ENCODE peak calls at places on chromosomes 5 and 9, in six cellular contexts. Q is A549; J is CD4-positive, CD25-positive, alpha-beta regulatory T cell; U is spleen; F is HCT116; A is cardiac muscle cell. N is an unnamed sample. For H3K4me1 and H3K9me3, the result is how much of the 10 kb centered on the place peaks cover.

GRCh38 chr9:14478175-14479165 is 164.5 kb upstream of the NFIB start:
- DNase-seq in Q (no peak), J (no peak), U (no peak), F (no peak), A (peak), N (no peak)

GRCh38 chr5:134020188-134020587 is 15.4 kb upstream of the VDAC1 start:
- DNase-seq in Q (no peak), J (no peak), U (peak), F (no peak), A (no peak), N (no peak)

GRCh38 chr9:101311759-101312420 is 72.9 kb downstream of the BAAT start:
- DNase-seq in Q (peak), J (peak), U (no peak), F (peak), A (peak), N (no peak)

GRCh38 chr5:141084487-141084989 is 9.9 kb upstream of the PCDHB2 start:
- DNase-seq in Q (peak), J (peak), U (no peak), F (no peak), A (peak), N (no peak)

GRCh38 chr9:75892168-75892901 is 1.9 kb downstream of the PCSK5 start:
- DNase-seq in Q (peak), J (no peak), U (no peak), F (no peak), A (peak), N (peak)

GRCh38 chr5:8410618-8411017 is 541.7 kb downstream of the MTRR start:
- DNase-seq in Q (no peak), J (no peak), U (no peak), F (no peak), A (no peak), N (no peak)

GRCh38 chr9:87138128-87139040 is 191.1 kb upstream of the GAS1 start:
- DNase-seq in Q (no peak), J (no peak), U (no peak), F (no peak), A (peak), N (no peak)

GRCh38 chr5:122937914-122938313 is 92.5 kb downstream of the SNX24 start:
- DNase-seq in Q (no peak), J (no peak), U (no peak), F (no peak), A (peak), N (no peak)

GRCh38 chr5:133865113-133865512 is 103.3 kb downstream of the C5orf15 start:
- DNase-seq in Q (no peak), J (no peak), U (peak), F (no peak), A (no peak), N (peak)

GRCh38 chr5:160399402-160400353 is at the start of gene FAM200C:
- DNase-seq in Q (peak), J (peak), U (peak), F (peak), A (peak), N (peak)

GRCh38 chr5:169185626-169186025 is 115.3 kb downstream of the SLIT3 start:
- DNase-seq in Q (no peak), J (no peak), U (no peak), F (no peak), A (no peak), N (no peak)

GRCh38 chr9:34179528-34180138 is 790 bp downstream of the UBAP1 start:
- DNase-seq in Q (peak), J (peak), U (no peak), F (no peak), A (peak), N (peak)

GRCh38 chr5:111407562-111407961 is 104.8 kb downstream of the STARD4 start:
- DNase-seq in Q (no peak), J (no peak), U (no peak), F (no peak), A (no peak), N (no peak)

GRCh38 chr5:16983022-16983639 is 47.0 kb upstream of the MYO10 start:
- DNase-seq in Q (no peak), J (no peak), U (no peak), F (no peak), A (peak), N (peak)

GRCh38 chr9:112332272-112332671 is 1.1 kb downstream of the PTBP3 start:
- DNase-seq in Q (no peak), J (peak), U (no peak), F (no peak), A (no peak), N (no peak)

GRCh38 chr9:97889941-97890557 is 32.3 kb downstream of the TRMO start:
- DNase-seq in Q (peak), J (peak), U (peak), F (no peak), A (peak), N (peak)

GRCh38 chr5:177085985-177086917 is at the start of gene FGFR4:
- DNase-seq in Q (peak), J (peak), U (peak), F (peak), A (peak), N (peak)

GRCh38 chr9:129225815-129226214 is 47.8 kb upstream of the IER5L start:
- DNase-seq in Q (peak), J (peak), U (peak), F (no peak), A (peak), N (peak)

GRCh38 chr5:33362915-33363314 is 77.8 kb upstream of the TARS1 start:
- DNase-seq in Q (no peak), J (no peak), U (no peak), F (no peak), A (peak), N (no peak)

GRCh38 chr9:87193925-87194380 is 246.6 kb upstream of the GAS1 start:
- DNase-seq in Q (no peak), J (no peak), U (no peak), F (no peak), A (peak), N (no peak)

GRCh38 chr9:70411141-70411929 is 3.1 kb downstream of the KLF9 start:
- DNase-seq in Q (no peak), J (peak), U (peak), F (no peak), A (peak), N (peak)

GRCh38 chr5:106127341-106127781 is 1543.4 kb downstream of the EFNA5 start:
- DNase-seq in Q (no peak), J (no peak), U (no peak), F (no peak), A (no peak), N (no peak)

GRCh38 chr9:85223506-85224108 is 518.1 kb downstream of the AGTPBP1 start:
- DNase-seq in Q (no peak), J (no peak), U (no peak), F (no peak), A (no peak), N (no peak)

GRCh38 chr9:101365181-101365580 is 19.6 kb downstream of the BAAT start:
- DNase-seq in Q (no peak), J (no peak), U (no peak), F (no peak), A (peak), N (no peak)

GRCh38 chr5:74621492-74621891 is 19.0 kb downstream of the ENC1 start:
- DNase-seq in Q (no peak), J (no peak), U (no peak), F (no peak), A (no peak), N (no peak)

GRCh38 chr9:35789541-35789940 is 1.9 kb upstream of the NPR2 start:
- DNase-seq in Q (no peak), J (no peak), U (no peak), F (no peak), A (no peak), N (no peak)

GRCh38 chr5:134509308-134510040 is 16.0 kb upstream of the JADE2 start:
- DNase-seq in Q (peak), J (no peak), U (peak), F (peak), A (peak), N (no peak)

GRCh38 chr5:61052870-61053269 is 107.9 kb downstream of the NDUFAF2 start:
- DNase-seq in Q (peak), J (no peak), U (no peak), F (peak), A (peak), N (no peak)

GRCh38 chr9:134337469-134337868 is 11.2 kb downstream of the RXRA start:
- DNase-seq in Q (no peak), J (no peak), U (no peak), F (no peak), A (no peak), N (no peak)

GRCh38 chr9:134336924-134337323 is 10.7 kb downstream of the RXRA start:
- DNase-seq in Q (no peak), J (no peak), U (no peak), F (no peak), A (no peak), N (no peak)

GRCh38 chr9:134340475-134341186 is 14.4 kb downstream of the RXRA start:
- DNase-seq in Q (no peak), J (no peak), U (no peak), F (no peak), A (no peak), N (no peak)

GRCh38 chr9:134339183-134339806 is 13.0 kb downstream of the RXRA start:
- DNase-seq in Q (no peak), J (no peak), U (no peak), F (no peak), A (peak), N (no peak)

DNA sequence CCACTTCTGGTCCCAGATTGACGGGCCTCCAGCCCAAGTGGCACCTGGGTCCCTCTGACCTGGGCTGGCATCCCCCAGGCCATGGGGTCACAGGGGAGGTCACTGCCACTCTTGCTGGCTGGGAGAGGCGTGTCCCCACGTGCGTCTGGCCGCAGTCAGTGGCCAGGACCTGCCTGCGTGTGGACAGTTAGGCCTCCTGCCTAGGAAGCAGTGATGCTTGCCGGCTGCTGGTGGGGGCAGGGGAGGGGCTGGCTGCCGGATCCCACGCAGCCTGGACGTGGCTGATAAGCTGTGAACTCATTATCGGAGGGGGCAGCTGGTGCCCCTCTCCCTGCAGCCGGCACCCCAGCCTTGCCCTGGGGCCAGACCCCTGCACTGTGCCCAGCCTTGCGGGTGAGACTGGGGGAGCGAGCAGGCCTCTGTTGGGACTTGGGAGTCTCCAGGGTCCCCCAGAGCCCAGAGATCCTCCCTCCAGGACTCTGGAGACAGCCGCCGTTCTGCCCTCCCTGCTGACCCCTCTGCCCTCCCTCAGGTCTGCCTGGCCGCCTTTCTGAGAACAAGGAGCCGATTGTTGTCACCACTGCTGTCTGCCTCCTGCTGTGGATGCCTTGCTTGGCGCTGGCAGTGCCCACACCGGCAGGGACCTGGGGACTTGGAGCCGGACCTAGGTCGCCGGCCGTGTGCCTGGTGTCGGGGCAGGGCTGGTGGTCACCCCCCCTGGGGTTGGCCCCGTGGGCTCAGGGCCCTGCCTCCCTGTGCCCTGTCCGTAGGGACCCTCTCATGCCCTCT is 12.3 kb downstream of the RXRA start:
- DNase-seq in Q (no peak), J (no peak), U (no peak), F (no peak), A (peak), N (no peak)
- H3K4me1 ChIP-seq in Q (under half), J (under half), U (under half), F (under half), A (under half), N (half or more)

GRCh38 chr9:23945897-23946296 is 119.9 kb upstream of the ELAVL2 start:
- DNase-seq in Q (no peak), J (no peak), U (no peak), F (no peak), A (no peak), N (no peak)
- H3K9me3 ChIP-seq in Q (under half), J (under half), U (under half), F (under half), A (under half), N (under half)

GRCh38 chr5:1785984-1786383 is 13.7 kb downstream of the MRPL36 start:
- DNase-seq in Q (no peak), J (no peak), U (peak), F (no peak), A (no peak), N (peak)

GRCh38 chr5:1788200-1788599 is 11.4 kb downstream of the MRPL36 start:
- DNase-seq in Q (no peak), J (no peak), U (no peak), F (no peak), A (no peak), N (no peak)

GRCh38 chr5:1785062-1785461 is 14.6 kb downstream of the MRPL36 start:
- DNase-seq in Q (no peak), J (no peak), U (peak), F (no peak), A (no peak), N (peak)

GRCh38 chr5:1787472-1788047 is 12.1 kb downstream of the MRPL36 start:
- DNase-seq in Q (no peak), J (no peak), U (no peak), F (no peak), A (no peak), N (no peak)

DNA sequence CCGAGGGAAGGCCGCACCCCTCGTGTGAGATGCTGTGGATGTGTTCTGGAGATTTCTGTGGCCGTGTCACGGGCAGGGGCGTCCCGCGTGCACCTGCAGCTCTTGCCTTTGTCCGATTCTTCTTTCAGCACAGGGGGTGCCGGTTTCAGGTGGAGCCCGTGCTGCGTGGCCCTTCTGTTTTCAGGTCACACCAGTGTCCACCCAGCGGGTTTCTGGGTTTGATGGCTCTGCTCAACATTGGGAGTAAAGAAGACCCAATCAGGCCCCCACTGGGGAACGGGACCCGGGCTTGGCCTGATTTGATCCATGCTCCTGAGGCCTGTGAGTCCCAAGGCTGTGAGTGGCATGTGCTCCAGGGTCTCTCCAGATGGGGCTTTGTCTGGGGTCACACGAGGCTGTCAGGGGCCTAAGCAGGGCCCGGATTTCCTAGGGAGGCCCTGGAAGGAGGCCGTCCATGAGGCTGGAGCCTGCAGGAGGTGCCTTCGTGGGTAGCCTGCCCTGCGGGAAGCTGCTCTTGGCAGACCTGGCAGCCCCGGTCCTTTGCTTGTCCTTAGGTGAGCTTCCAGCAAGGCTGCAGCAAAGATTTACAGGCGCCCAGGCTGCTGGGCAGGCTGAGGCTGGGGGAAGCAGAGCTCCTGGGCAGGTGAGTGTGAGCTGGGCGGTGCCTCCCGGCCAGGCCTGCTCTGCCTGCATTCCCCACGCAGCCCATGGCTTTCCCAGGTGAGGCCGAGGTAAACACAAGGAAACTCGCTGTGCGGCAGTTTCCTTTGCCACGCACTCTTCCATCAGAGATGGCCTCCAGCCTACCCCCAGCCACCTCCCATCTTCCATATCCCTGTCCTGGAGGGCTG is 12.8 kb downstream of the MRPL36 start:
- DNase-seq in Q (no peak), J (no peak), U (peak), F (no peak), A (no peak), N (no peak)
- H3K4me3 ChIP-seq in Q (no peak), J (no peak), U (no peak), F (no peak), A (no peak), N (no peak)

DNA sequence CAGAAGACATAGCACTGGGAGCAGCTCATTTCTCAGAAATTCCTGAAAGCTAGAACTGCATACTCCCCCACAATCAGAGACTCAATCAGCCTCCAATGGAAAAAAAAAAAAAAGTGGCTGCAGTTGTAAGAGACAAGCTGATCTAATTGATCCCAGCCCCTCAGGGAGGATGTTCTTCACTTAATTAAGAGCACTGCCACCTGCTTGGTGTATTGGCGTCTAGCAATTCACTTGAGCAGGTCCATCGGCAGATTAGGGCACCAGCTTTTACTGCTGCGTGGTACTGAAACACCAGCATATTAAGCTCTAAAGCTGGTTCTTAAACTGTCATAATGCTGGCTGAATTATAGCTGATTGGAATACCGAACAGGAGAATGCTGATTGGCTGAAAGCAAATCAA is 1890.1 kb upstream of the WWC1 start:
- DNase-seq in Q (no peak), J (no peak), U (no peak), F (no peak), A (no peak), N (no peak)
- H3K4me1 ChIP-seq in Q (under half), J (under half), U (under half), F (under half), A (under half), N (under half)

GRCh38 chr5:168106008-168106761 is 185.3 kb upstream of the WWC1 start:
- DNase-seq in Q (peak), J (no peak), U (no peak), F (no peak), A (peak), N (no peak)

GRCh38 chr5:168114444-168115017 is 176.9 kb upstream of the WWC1 start:
- DNase-seq in Q (peak), J (peak), U (no peak), F (peak), A (peak), N (no peak)

GRCh38 chr5:168109441-168109840 is 182.0 kb upstream of the WWC1 start:
- DNase-seq in Q (no peak), J (no peak), U (no peak), F (no peak), A (no peak), N (no peak)

GRCh38 chr5:168110384-168110783 is 181.1 kb upstream of the WWC1 start:
- DNase-seq in Q (no peak), J (no peak), U (no peak), F (no peak), A (no peak), N (no peak)

DNA sequence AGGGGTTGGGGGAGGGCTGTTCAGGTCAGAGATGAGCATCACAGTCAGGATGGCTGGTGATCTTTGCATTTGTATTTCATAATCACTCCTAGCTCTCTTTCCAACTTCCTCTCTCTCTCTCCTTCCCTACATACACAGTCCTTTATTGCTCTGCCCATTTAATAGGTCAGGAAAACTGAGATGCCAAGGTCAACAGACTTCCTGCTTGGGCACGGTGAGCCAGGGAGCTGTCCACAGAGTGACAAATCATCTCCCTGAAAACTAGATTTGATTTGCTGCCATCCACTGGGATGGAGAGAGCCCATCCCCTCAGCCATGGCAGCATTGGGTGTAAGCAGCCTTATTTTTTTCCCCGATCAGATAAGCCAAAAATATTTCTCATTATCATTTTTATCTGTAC is 180.0 kb upstream of the WWC1 start:
- DNase-seq in Q (no peak), J (no peak), U (no peak), F (no peak), A (no peak), N (no peak)
- H3K9me3 ChIP-seq in Q (under half), J (under half), U (under half), F (under half), A (under half), N (under half)

DNA sequence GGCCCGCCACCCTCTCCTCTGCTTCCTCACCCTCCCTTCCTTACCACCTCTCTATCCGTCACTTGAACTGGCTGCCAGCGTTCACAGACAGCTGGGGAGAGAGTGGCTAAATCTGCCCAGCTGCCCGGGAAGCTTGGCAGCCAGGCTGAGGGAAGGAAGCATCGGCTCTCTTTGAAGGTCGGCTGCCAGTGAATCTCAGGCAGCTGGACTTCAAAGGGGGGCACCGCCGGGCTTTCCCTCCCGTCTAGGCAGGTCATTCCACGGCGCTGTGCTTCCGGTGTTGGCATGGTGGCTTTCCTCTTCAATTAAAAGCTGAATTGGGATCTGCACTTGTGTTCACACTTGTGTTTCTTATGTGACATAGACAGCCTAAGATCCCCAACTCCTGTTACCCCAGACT is 174.0 kb downstream of the GDNF start:
- DNase-seq in Q (no peak), J (no peak), U (peak), F (peak), A (peak), N (peak)
- H3K4me3 ChIP-seq in Q (no peak), J (no peak), U (no peak), F (no peak), A (no peak), N (no peak)

DNA sequence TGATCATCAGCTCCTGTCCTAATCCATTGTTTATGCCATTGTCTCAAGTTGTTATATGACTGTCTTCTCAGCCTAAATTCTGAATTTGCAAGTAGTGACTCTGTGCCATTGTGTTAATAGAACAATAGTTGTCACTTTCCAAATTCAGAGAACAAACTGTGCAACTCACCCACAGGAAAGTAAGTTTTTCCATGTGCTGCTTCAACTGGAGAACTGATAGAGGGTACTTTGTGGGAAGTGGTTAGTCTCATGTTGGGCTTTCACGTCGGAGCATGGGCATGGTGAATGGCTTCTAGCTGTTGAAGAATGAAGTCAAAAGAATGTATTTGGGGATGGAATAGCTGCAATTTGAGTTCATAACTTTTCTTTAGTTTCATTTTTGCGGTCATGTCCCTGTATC is 146.0 kb downstream of the CD180 start:
- DNase-seq in Q (no peak), J (no peak), U (no peak), F (no peak), A (no peak), N (no peak)
- H3K4me1 ChIP-seq in Q (under half), J (under half), U (under half), F (under half), A (under half), N (under half)

N was measured in Peyer's patch.